ENCODE peak calls at places on chromosomes 13 and 19, in seven cellular contexts. One of them, this sample, is unnamed.

GRCh38 chr19:58350001-58350801 is 3.1 kb downstream of the A1BG start:
- DNase-seq in NCI-H1105: no peak
- DNase-seq in stimulated activated CD4-positive, alpha-beta T cell treated with anti-CD3 and anti-CD28 coated beads, Interleukin-4, amount 100 ng/mL, for 1 hour: no peak
- DNase-seq in iris pigment epithelial cell: no peak
- DNase-seq in NCI-H2081: no peak
- DNase-seq in GF-D8: no peak
- DNase-seq in D341Med: no peak
- DNase-seq in this sample: no peak

GRCh38 chr19:28643284-28643683 is 569.7 kb downstream of the UQCRFS1 start:
- DNase-seq in NCI-H1105: no peak
- DNase-seq in stimulated activated CD4-positive, alpha-beta T cell treated with anti-CD3 and anti-CD28 coated beads, Interleukin-4, amount 100 ng/mL, for 1 hour: no peak
- DNase-seq in iris pigment epithelial cell: no peak
- DNase-seq in NCI-H2081: no peak
- DNase-seq in GF-D8: no peak
- DNase-seq in D341Med: no peak
- DNase-seq in this sample: no peak

GRCh38 chr19:15443325-15443724 is 6.4 kb downstream of the WIZ start:
- DNase-seq in NCI-H1105: no peak
- DNase-seq in stimulated activated CD4-positive, alpha-beta T cell treated with anti-CD3 and anti-CD28 coated beads, Interleukin-4, amount 100 ng/mL, for 1 hour: no peak
- DNase-seq in iris pigment epithelial cell: no peak
- DNase-seq in NCI-H2081: no peak
- DNase-seq in GF-D8: no peak
- DNase-seq in D341Med: no peak
- DNase-seq in this sample: no peak

GRCh38 chr19:47609885-47610545 is 1.1 kb downstream of the BICRA start:
- DNase-seq in NCI-H1105: peak
- DNase-seq in stimulated activated CD4-positive, alpha-beta T cell treated with anti-CD3 and anti-CD28 coated beads, Interleukin-4, amount 100 ng/mL, for 1 hour: peak
- DNase-seq in iris pigment epithelial cell: peak
- DNase-seq in NCI-H2081: peak
- DNase-seq in GF-D8: peak
- DNase-seq in D341Med: peak
- DNase-seq in this sample: peak

GRCh38 chr19:4807188-4807587 is 15.7 kb downstream of the FEM1A start:
- DNase-seq in NCI-H1105: no peak
- DNase-seq in stimulated activated CD4-positive, alpha-beta T cell treated with anti-CD3 and anti-CD28 coated beads, Interleukin-4, amount 100 ng/mL, for 1 hour: no peak
- DNase-seq in iris pigment epithelial cell: no peak
- DNase-seq in NCI-H2081: no peak
- DNase-seq in GF-D8: peak
- DNase-seq in D341Med: no peak
- DNase-seq in this sample: peak

GRCh38 chr13:36212789-36213188 is 1.6 kb downstream of the SOHLH2 start:
- DNase-seq in NCI-H1105: no peak
- DNase-seq in stimulated activated CD4-positive, alpha-beta T cell treated with anti-CD3 and anti-CD28 coated beads, Interleukin-4, amount 100 ng/mL, for 1 hour: no peak
- DNase-seq in iris pigment epithelial cell: no peak
- DNase-seq in NCI-H2081: peak
- DNase-seq in GF-D8: no peak
- DNase-seq in D341Med: peak
- DNase-seq in this sample: no peak

GRCh38 chr13:98581971-98582702 is 5.2 kb upstream of the STK24 start:
- DNase-seq in NCI-H1105: no peak
- DNase-seq in stimulated activated CD4-positive, alpha-beta T cell treated with anti-CD3 and anti-CD28 coated beads, Interleukin-4, amount 100 ng/mL, for 1 hour: no peak
- DNase-seq in iris pigment epithelial cell: peak
- DNase-seq in NCI-H2081: no peak
- DNase-seq in GF-D8: no peak
- DNase-seq in D341Med: no peak
- DNase-seq in this sample: no peak

GRCh38 chr13:59112375-59112774 is 1051.4 kb downstream of the DIAPH3 start:
- DNase-seq in NCI-H1105: no peak
- DNase-seq in stimulated activated CD4-positive, alpha-beta T cell treated with anti-CD3 and anti-CD28 coated beads, Interleukin-4, amount 100 ng/mL, for 1 hour: no peak
- DNase-seq in iris pigment epithelial cell: peak
- DNase-seq in NCI-H2081: no peak
- DNase-seq in GF-D8: no peak
- DNase-seq in D341Med: peak
- DNase-seq in this sample: no peak

GRCh38 chr19:12840091-12841079 is 2.1 kb downstream of the MAST1 start:
- DNase-seq in NCI-H1105: peak
- DNase-seq in stimulated activated CD4-positive, alpha-beta T cell treated with anti-CD3 and anti-CD28 coated beads, Interleukin-4, amount 100 ng/mL, for 1 hour: peak
- DNase-seq in iris pigment epithelial cell: peak
- DNase-seq in NCI-H2081: no peak
- DNase-seq in GF-D8: no peak
- DNase-seq in D341Med: peak
- DNase-seq in this sample: peak

GRCh38 chr19:4343056-4343844 is at the start of gene MPND:
- DNase-seq in NCI-H1105: peak
- DNase-seq in stimulated activated CD4-positive, alpha-beta T cell treated with anti-CD3 and anti-CD28 coated beads, Interleukin-4, amount 100 ng/mL, for 1 hour: peak
- DNase-seq in iris pigment epithelial cell: peak
- DNase-seq in NCI-H2081: peak
- DNase-seq in GF-D8: peak
- DNase-seq in D341Med: peak
- DNase-seq in this sample: peak

GRCh38 chr19:52248256-52248655 is 21.1 kb upstream of the ZNF766 start:
- DNase-seq in NCI-H1105: peak
- DNase-seq in stimulated activated CD4-positive, alpha-beta T cell treated with anti-CD3 and anti-CD28 coated beads, Interleukin-4, amount 100 ng/mL, for 1 hour: peak
- DNase-seq in iris pigment epithelial cell: peak
- DNase-seq in NCI-H2081: no peak
- DNase-seq in GF-D8: no peak
- DNase-seq in D341Med: peak
- DNase-seq in this sample: peak

GRCh38 chr13:104832265-104832664 is 1703.2 kb downstream of the EFNB2 start:
- DNase-seq in NCI-H1105: no peak
- DNase-seq in stimulated activated CD4-positive, alpha-beta T cell treated with anti-CD3 and anti-CD28 coated beads, Interleukin-4, amount 100 ng/mL, for 1 hour: no peak
- DNase-seq in iris pigment epithelial cell: no peak
- DNase-seq in NCI-H2081: no peak
- DNase-seq in GF-D8: no peak
- DNase-seq in D341Med: no peak
- DNase-seq in this sample: no peak

GRCh38 chr19:40605201-40605971 is 4.2 kb downstream of the LTBP4 start:
- DNase-seq in NCI-H1105: peak
- DNase-seq in stimulated activated CD4-positive, alpha-beta T cell treated with anti-CD3 and anti-CD28 coated beads, Interleukin-4, amount 100 ng/mL, for 1 hour: peak
- DNase-seq in iris pigment epithelial cell: peak
- DNase-seq in NCI-H2081: peak
- DNase-seq in GF-D8: peak
- DNase-seq in D341Med: no peak
- DNase-seq in this sample: peak

GRCh38 chr13:79171131-79172061 is 234.7 kb downstream of the RBM26 start:
- DNase-seq in NCI-H1105: no peak
- DNase-seq in stimulated activated CD4-positive, alpha-beta T cell treated with anti-CD3 and anti-CD28 coated beads, Interleukin-4, amount 100 ng/mL, for 1 hour: no peak
- DNase-seq in iris pigment epithelial cell: no peak
- DNase-seq in NCI-H2081: peak
- DNase-seq in GF-D8: no peak
- DNase-seq in D341Med: peak
- DNase-seq in this sample: no peak

GRCh38 chr19:40803170-40803856 is 4.3 kb downstream of the EGLN2 start:
- DNase-seq in NCI-H1105: no peak
- DNase-seq in stimulated activated CD4-positive, alpha-beta T cell treated with anti-CD3 and anti-CD28 coated beads, Interleukin-4, amount 100 ng/mL, for 1 hour: no peak
- DNase-seq in iris pigment epithelial cell: no peak
- DNase-seq in NCI-H2081: no peak
- DNase-seq in GF-D8: no peak
- DNase-seq in D341Med: no peak
- DNase-seq in this sample: no peak

GRCh38 chr19:40502647-40503046 is 35.8 kb downstream of the SPTBN4 start:
- DNase-seq in NCI-H1105: no peak
- DNase-seq in stimulated activated CD4-positive, alpha-beta T cell treated with anti-CD3 and anti-CD28 coated beads, Interleukin-4, amount 100 ng/mL, for 1 hour: no peak
- DNase-seq in iris pigment epithelial cell: no peak
- DNase-seq in NCI-H2081: no peak
- DNase-seq in GF-D8: no peak
- DNase-seq in D341Med: no peak
- DNase-seq in this sample: no peak

GRCh38 chr13:73390100-73390499 is 331.3 kb downstream of the KLF5 start:
- DNase-seq in NCI-H1105: no peak
- DNase-seq in stimulated activated CD4-positive, alpha-beta T cell treated with anti-CD3 and anti-CD28 coated beads, Interleukin-4, amount 100 ng/mL, for 1 hour: no peak
- DNase-seq in iris pigment epithelial cell: peak
- DNase-seq in NCI-H2081: no peak
- DNase-seq in GF-D8: no peak
- DNase-seq in D341Med: no peak
- DNase-seq in this sample: no peak

GRCh38 chr13:110308377-110309158 is 1.5 kb downstream of the COL4A2 start:
- DNase-seq in NCI-H1105: peak
- DNase-seq in stimulated activated CD4-positive, alpha-beta T cell treated with anti-CD3 and anti-CD28 coated beads, Interleukin-4, amount 100 ng/mL, for 1 hour: no peak
- DNase-seq in iris pigment epithelial cell: peak
- DNase-seq in NCI-H2081: peak
- DNase-seq in GF-D8: no peak
- DNase-seq in D341Med: no peak
- DNase-seq in this sample: no peak

GRCh38 chr13:60654405-60654804 is 257.4 kb downstream of the TDRD3 start:
- DNase-seq in NCI-H1105: peak
- DNase-seq in stimulated activated CD4-positive, alpha-beta T cell treated with anti-CD3 and anti-CD28 coated beads, Interleukin-4, amount 100 ng/mL, for 1 hour: no peak
- DNase-seq in iris pigment epithelial cell: peak
- DNase-seq in NCI-H2081: peak
- DNase-seq in GF-D8: no peak
- DNase-seq in D341Med: peak
- DNase-seq in this sample: no peak

GRCh38 chr13:49690133-49690989 is 925 bp downstream of the EBPL start:
- DNase-seq in NCI-H1105: no peak
- DNase-seq in stimulated activated CD4-positive, alpha-beta T cell treated with anti-CD3 and anti-CD28 coated beads, Interleukin-4, amount 100 ng/mL, for 1 hour: no peak
- DNase-seq in iris pigment epithelial cell: peak
- DNase-seq in NCI-H2081: peak
- DNase-seq in GF-D8: no peak
- DNase-seq in D341Med: peak
- DNase-seq in this sample: peak

GRCh38 chr13:84574851-84575250 is 692.6 kb upstream of the SLITRK1 start:
- DNase-seq in NCI-H1105: no peak
- DNase-seq in stimulated activated CD4-positive, alpha-beta T cell treated with anti-CD3 and anti-CD28 coated beads, Interleukin-4, amount 100 ng/mL, for 1 hour: no peak
- DNase-seq in iris pigment epithelial cell: peak
- DNase-seq in NCI-H2081: peak
- DNase-seq in GF-D8: no peak
- DNase-seq in D341Med: peak
- DNase-seq in this sample: no peak

GRCh38 chr13:34750078-34750703 is 191.9 kb upstream of the NBEA start:
- DNase-seq in NCI-H1105: peak
- DNase-seq in stimulated activated CD4-positive, alpha-beta T cell treated with anti-CD3 and anti-CD28 coated beads, Interleukin-4, amount 100 ng/mL, for 1 hour: no peak
- DNase-seq in iris pigment epithelial cell: no peak
- DNase-seq in NCI-H2081: peak
- DNase-seq in GF-D8: no peak
- DNase-seq in D341Med: no peak
- DNase-seq in this sample: no peak

GRCh38 chr19:31675187-31675913 is 326.1 kb upstream of the TSHZ3 start:
- DNase-seq in NCI-H1105: no peak
- DNase-seq in stimulated activated CD4-positive, alpha-beta T cell treated with anti-CD3 and anti-CD28 coated beads, Interleukin-4, amount 100 ng/mL, for 1 hour: no peak
- DNase-seq in iris pigment epithelial cell: peak
- DNase-seq in NCI-H2081: no peak
- DNase-seq in GF-D8: no peak
- DNase-seq in D341Med: no peak
- DNase-seq in this sample: no peak

This sample was measured in germinal center.